ENCODE peak calls at places on chromosomes 13 and 19, in six cellular contexts. D, R, F, Z, T and I are unnamed samples.

GRCh38 chr13:74573654-74574053 is 439.4 kb upstream of the KLF12 start:
- DNase-seq in D (peak; percentile 78), R (peak; percentile 3), F (no peak), Z (no peak), T (no peak), I (no peak)

GRCh38 chr13:42660367-42660965 is 86.5 kb downstream of the TNFSF11 start:
- DNase-seq in D (no peak), R (no peak), F (no peak), Z (no peak), T (no peak), I (no peak)

GRCh38 chr19:55384576-55385235 is 614 bp upstream of the TMEM238 start:
- DNase-seq in D (peak; percentile 40), R (no peak), F (no peak), Z (no peak), T (peak; percentile 42), I (no peak)

GRCh38 chr13:77375554-77375953 is 48.7 kb upstream of the MYCBP2 start:
- DNase-seq in D (no peak), R (no peak), F (no peak), Z (no peak), T (no peak), I (no peak)

GRCh38 chr13:19984430-19985218 is 26.1 kb downstream of the ZMYM2 start:
- DNase-seq in D (peak; percentile 84), R (peak; percentile 16), F (peak; percentile 40), Z (peak; percentile 12), T (no peak), I (no peak)

GRCh38 chr13:20160346-20161274 is at the start of gene GJA3:
- DNase-seq in D (peak; percentile 77), R (no peak), F (no peak), Z (peak; percentile 67), T (no peak), I (no peak)

GRCh38 chr13:113106666-113107065 is 1.1 kb downstream of the F7 start:
- DNase-seq in D (no peak), R (no peak), F (no peak), Z (no peak), T (no peak), I (no peak)

GRCh38 chr19:40282920-40283319 is 2.2 kb downstream of the AKT2 start:
- DNase-seq in D (no peak), R (no peak), F (no peak), Z (no peak), T (no peak), I (no peak)

GRCh38 chr19:15412832-15413231 is 6.0 kb downstream of the AKAP8L start:
- DNase-seq in D (no peak), R (no peak), F (no peak), Z (no peak), T (no peak), I (no peak)

GRCh38 chr13:68176486-68176885 is 946.4 kb upstream of the PCDH9 start:
- DNase-seq in D (no peak), R (no peak), F (no peak), Z (no peak), T (no peak), I (no peak)

GRCh38 chr13:110306960-110307696 is at the start of the genes COL4A1 and COL4A2:
- DNase-seq in D (peak; percentile 87), R (no peak), F (no peak), Z (no peak), T (peak; percentile 61), I (no peak)

GRCh38 chr13:45206340-45206739 is 5.5 kb upstream of the KCTD4 start:
- DNase-seq in D (no peak), R (no peak), F (no peak), Z (no peak), T (no peak), I (no peak)

GRCh38 chr13:51584731-51585191 is 499 bp downstream of the WDFY2 start:
- DNase-seq in D (peak; percentile 82), R (peak; percentile 64), F (no peak), Z (peak; percentile 19), T (peak; percentile 62), I (peak; percentile 56)

GRCh38 chr13:45361596-45362206 is 20.7 kb upstream of the TPT1 start:
- DNase-seq in D (no peak), R (no peak), F (no peak), Z (peak; percentile 41), T (no peak), I (no peak)

GRCh38 chr19:20423381-20424207 is 142.0 kb downstream of the ZNF737 start:
- DNase-seq in D (peak; percentile 73), R (no peak), F (no peak), Z (no peak), T (peak; percentile 44), I (peak; percentile 56)

GRCh38 chr19:47781590-47782318 is 3.3 kb downstream of the SELENOW start:
- DNase-seq in D (no peak), R (no peak), F (no peak), Z (no peak), T (no peak), I (peak; percentile 35)

GRCh38 chr13:30364876-30365275 is 57.4 kb upstream of the UBE2L5 start:
- DNase-seq in D (peak; percentile 35), R (no peak), F (no peak), Z (no peak), T (no peak), I (no peak)

GRCh38 chr19:21586341-21587116 is 81.1 kb downstream of the ZNF429 start:
- DNase-seq in D (peak; percentile 62), R (no peak), F (no peak), Z (no peak), T (peak; percentile 19), I (peak; percentile 38)

GRCh38 chr13:73138967-73139491 is 80.2 kb downstream of the KLF5 start:
- DNase-seq in D (peak; percentile 16), R (no peak), F (no peak), Z (no peak), T (peak; percentile 23), I (no peak)

GRCh38 chr19:40745402-40745780 is 4.9 kb downstream of the ACTMAP start:
- DNase-seq in D (no peak), R (peak; percentile 28), F (no peak), Z (no peak), T (no peak), I (no peak)

DNA sequence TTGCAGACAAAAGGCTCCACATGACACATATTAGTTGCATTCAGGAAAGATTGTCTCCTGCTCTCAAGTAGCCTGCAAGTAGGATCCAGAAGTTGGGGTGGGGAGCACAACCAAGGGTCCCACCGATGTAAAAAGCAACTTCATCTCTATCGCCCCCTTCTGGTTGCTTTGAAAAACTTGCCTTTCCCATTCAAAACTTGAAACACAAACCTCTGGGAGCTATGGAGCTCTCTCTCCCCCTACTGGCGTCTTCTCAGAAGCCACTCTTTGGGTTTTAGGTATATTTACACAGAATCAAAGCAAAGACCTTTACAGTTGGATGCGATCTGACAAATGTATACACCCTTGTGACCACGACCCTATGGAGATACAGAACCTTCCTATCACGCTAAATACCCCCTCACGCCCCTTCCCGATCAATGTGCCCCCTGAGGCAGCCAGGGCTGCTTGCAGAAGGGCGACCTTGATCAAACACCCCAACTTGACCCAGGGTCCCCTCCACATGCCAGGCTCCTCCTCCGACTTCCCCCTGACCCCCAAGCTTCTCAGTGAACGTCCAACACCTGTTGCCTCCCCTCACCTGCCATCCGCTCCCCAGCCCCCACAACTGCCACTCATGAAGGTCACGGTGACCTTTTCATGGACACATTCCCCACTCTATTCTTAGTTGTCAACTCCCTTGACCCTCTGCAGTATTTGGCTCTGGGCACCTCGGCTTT is 10.1 kb downstream of the NOSIP start:
- DNase-seq in D (peak; percentile 96), R (peak; percentile 88), F (peak; percentile 94), Z (peak; percentile 83), T (peak; percentile 73), I (peak; percentile 65)
- TF ChIP-seq POLR2AphosphoS5 in D (no peak), R (no peak), F (no peak), Z (no peak), T (no peak), I (peak; percentile 30)

DNA sequence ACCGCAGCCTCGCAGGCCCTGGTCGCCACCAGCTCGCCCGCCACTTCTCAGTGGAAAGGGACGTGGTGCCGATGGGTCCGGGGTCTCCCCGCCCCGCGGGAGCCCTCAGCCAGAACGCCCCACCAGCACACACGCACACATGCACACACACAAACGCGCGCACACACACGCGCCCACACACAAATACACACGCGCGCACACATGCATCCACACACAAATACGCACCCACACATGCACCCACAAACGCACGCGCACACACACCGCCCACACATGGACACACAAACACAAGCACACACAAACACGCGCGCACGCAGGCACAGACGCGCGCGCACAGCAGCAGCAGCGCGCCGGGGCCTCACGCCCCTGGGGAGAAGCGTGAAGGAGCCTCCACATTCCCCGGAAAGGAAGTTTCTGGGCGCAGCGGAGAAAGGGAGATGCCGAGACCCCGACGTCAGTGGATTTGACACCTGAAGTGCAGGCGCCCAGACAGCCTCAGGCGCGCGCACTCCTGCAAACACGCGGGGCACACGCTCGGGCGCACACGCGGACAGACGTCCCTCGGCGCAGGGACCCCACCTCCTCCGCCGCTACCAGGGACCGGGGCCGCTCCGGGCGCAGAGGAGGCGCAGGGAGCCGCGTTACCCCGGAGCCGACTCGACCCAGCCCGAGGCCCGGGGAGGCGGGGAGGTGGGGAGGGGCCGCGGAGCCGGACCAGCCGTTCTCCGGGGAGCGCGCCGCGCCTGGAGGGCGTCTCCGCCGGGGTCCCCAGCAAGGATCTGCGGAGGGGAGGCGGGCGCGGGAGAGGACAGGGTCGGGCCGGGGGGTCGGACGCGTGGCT is 623 bp downstream of the RASA3 start:
- DNase-seq in D (peak; percentile 50), R (no peak), F (no peak), Z (peak; percentile 64), T (no peak), I (no peak)
- TF ChIP-seq POLR2AphosphoS5 in D (no peak), R (no peak), F (no peak), Z (no peak), T (no peak), I (no peak)

DNA sequence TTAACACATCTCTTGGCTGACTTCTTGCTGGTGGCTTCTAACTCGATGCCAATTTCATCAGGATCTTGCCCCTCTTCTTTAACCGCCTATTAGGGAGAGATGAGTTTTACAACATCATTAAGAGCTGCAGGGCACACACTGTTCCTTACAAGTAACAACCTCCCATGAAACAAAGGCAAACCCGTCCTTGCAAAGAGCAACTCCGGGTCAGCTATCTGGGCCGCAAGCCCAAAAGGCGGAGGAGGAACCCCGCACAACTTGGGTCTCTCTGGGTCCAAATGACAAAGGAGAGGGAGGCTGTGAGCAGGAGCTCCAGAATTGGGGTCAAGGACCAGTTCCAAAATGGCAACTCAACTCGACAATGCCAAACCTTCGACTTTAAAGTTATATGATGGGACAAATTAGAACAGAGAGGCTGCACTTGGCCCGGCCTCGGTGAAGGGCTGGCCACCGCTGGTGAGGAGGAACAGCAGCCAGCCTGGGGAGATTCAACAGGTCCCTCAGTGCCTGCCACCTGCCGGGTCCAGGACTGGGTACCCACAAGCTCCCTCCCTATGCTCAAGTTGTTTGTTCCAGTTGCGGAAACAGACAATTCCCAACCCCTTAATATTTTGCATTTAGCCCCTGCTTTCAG is 1.1 kb downstream of the SAFB2 start:
- DNase-seq in D (no peak), R (no peak), F (no peak), Z (no peak), T (peak; percentile 18), I (peak; percentile 27)
- TF ChIP-seq POLR2AphosphoS5 in D (no peak), R (no peak), F (no peak), Z (no peak), T (no peak), I (no peak)

DNA sequence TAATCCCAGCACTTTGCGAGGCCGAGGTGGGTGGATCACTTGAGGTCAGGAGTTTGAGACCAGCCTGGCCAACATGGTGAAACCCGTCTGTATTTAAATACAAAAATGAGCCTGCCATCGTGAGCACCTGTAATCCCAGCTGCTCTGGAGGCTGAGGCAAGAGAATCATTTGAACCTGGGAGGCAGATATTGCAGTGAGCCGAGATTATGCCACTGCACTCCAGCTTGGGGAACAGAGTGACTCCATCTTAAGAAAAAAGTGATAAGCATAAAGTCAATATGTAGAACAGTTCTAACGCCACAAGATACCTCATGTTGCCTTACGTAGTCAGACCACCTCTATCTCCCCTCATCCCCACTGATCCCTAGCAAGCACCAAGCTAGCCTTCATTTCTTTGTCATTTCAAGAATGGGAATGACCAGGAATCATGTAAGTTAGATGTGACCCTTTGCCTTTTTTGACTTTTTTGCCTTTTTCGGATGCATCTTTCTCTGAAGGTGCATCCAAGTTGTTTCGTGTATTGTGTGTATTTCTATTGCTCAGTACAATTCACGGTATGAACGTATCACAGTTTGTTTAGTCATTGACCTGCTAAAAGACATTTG is 6.4 kb downstream of the RPL21 start:
- DNase-seq in D (no peak), R (no peak), F (no peak), Z (no peak), T (no peak), I (no peak)
- TF ChIP-seq POLR2AphosphoS5 in D (peak; percentile 41), R (peak; percentile 68), F (peak; percentile 63), Z (peak; percentile 70), T (no peak), I (no peak)